ENCODE peak calls at places on chromosome 16, in seven cellular contexts. K, Z, C, L, A, D and O are unnamed samples.
A peak's percentile ranks its signal among the peaks of the same experiment; 100 is the strongest.

GRCh38 chr16:7268182-7268581 is 64.5 kb upstream of the RBFOX1 start:
- DNase-seq in C (peak; percentile 69), L (peak; percentile 26), Z (no peak), D (peak; percentile 1), A (no peak), K (no peak), O (peak; percentile 46)

GRCh38 chr16:85619089-85619850 is 6.1 kb downstream of the GSE1 start:
- DNase-seq in Z (no peak), L (no peak), K (no peak), D (no peak), A (no peak), C (no peak), O (no peak)

GRCh38 chr16:81313731-81314602 is 795 bp upstream of the GAN start:
- DNase-seq in A (no peak), D (no peak), C (peak; percentile 69), Z (no peak), L (no peak), K (no peak), O (peak; percentile 43)

GRCh38 chr16:64453643-64454042 is 668.2 kb downstream of the CDH11 start:
- DNase-seq in A (no peak), L (no peak), Z (no peak), D (no peak), K (no peak), C (no peak), O (no peak)

GRCh38 chr16:12420661-12421209 is 383.0 kb downstream of the CPPED1 start:
- DNase-seq in C (no peak), K (no peak), D (no peak), A (no peak), Z (no peak), L (peak; percentile 49), O (no peak)

GRCh38 chr16:66408181-66409048 is 18.7 kb upstream of the BEAN1 start:
- DNase-seq in Z (peak; percentile 44), K (peak; percentile 51), D (peak; percentile 18), A (peak; percentile 55), C (no peak), L (peak; percentile 90), O (peak; percentile 49)

GRCh38 chr16:48082516-48082915 is 73.3 kb downstream of the ABCC12 start:
- DNase-seq in D (no peak), C (no peak), Z (no peak), K (no peak), L (peak; percentile 94), A (no peak), O (no peak)

GRCh38 chr16:22313141-22313781 is 16.1 kb downstream of the POLR3E start:
- DNase-seq in Z (no peak), D (no peak), L (no peak), C (no peak), A (no peak), K (no peak), O (no peak)

GRCh38 chr16:14559809-14560227 is 70.2 kb downstream of the PARN start:
- DNase-seq in Z (no peak), L (no peak), C (no peak), K (no peak), A (no peak), D (peak; percentile 75), O (no peak)

GRCh38 chr16:49754495-49755290 is 101.2 kb downstream of the ZNF423 start:
- DNase-seq in K (peak; percentile 55), C (peak; percentile 65), Z (no peak), A (no peak), D (no peak), L (peak; percentile 58), O (peak; percentile 50)

GRCh38 chr16:30076276-30076791 is 540 bp downstream of the PPP4C start:
- DNase-seq in D (no peak), K (peak; percentile 46), A (no peak), L (peak; percentile 48), Z (no peak), C (no peak), O (no peak)

GRCh38 chr16:81446318-81447275 is 2.0 kb downstream of the CMIP start:
- DNase-seq in C (no peak), K (no peak), A (peak; percentile 35), D (no peak), Z (no peak), L (no peak), O (peak; percentile 55)

GRCh38 chr16:23668225-23668624 is 10.5 kb upstream of the PLK1 start:
- DNase-seq in L (peak; percentile 9), C (no peak), Z (no peak), A (no peak), D (no peak), K (no peak), O (no peak)

GRCh38 chr16:64872101-64872500 is 249.8 kb downstream of the CDH11 start:
- DNase-seq in K (no peak), L (no peak), D (no peak), C (no peak), Z (no peak), A (no peak), O (no peak)

GRCh38 chr16:66682271-66682670 is 14.3 kb downstream of the CMTM4 start:
- DNase-seq in A (no peak), C (no peak), D (no peak), L (peak; percentile 50), Z (no peak), K (no peak), O (no peak)

GRCh38 chr16:50997679-50998078 is 153.4 kb downstream of the SALL1 start:
- DNase-seq in Z (no peak), L (no peak), K (no peak), D (no peak), A (no peak), C (no peak), O (no peak)

GRCh38 chr16:59510008-59510424 is 775.9 kb upstream of the GOT2 start:
- DNase-seq in A (no peak), D (no peak), C (no peak), Z (no peak), L (peak; percentile 41), K (no peak), O (no peak)

GRCh38 chr16:72763927-72764628 is 283.9 kb downstream of the ZFHX3 start:
- DNase-seq in C (no peak), L (no peak), D (no peak), Z (no peak), K (no peak), A (no peak), O (no peak)

GRCh38 chr16:82062645-82063058 is 27.6 kb downstream of the HSD17B2 start:
- DNase-seq in A (no peak), D (no peak), Z (no peak), L (peak; percentile 95), C (no peak), K (no peak), O (no peak)

GRCh38 chr16:85166281-85166680 is 54.0 kb upstream of the CIBAR2 start:
- DNase-seq in K (no peak), C (no peak), A (no peak), L (no peak), D (no peak), Z (peak; percentile 10), O (no peak)

GRCh38 chr16:71348262-71349085 is 10.0 kb upstream of the CALB2 start:
- DNase-seq in A (no peak), Z (no peak), D (no peak), L (no peak), K (no peak), C (no peak), O (no peak)